ENCODE peak calls at places on chromosomes 4 and X, in four cellular contexts. G is endothelial cell of umbilical vein, I is GM10248, N is HEK293T. E is an unnamed sample.

GRCh38 chr4:86529450-86529849 is 64.7 kb upstream of the PTPN13 start:
- DNase-seq in I (no peak), G (no peak), N (no peak), E (no peak)

GRCh38 chr4:91837608-91838029 is 466.1 kb upstream of the GRID2 start:
- DNase-seq in I (no peak), G (no peak), N (peak; percentile 6), E (no peak)

GRCh38 chrX:100895365-100896075 is 21.4 kb upstream of the NOX1 start:
- DNase-seq in G (peak; percentile 26), I (peak; percentile 17), N (peak; percentile 49), E (peak; percentile 3)

GRCh38 chr4:177855543-177856197 is 413.4 kb upstream of the AGA start:
- DNase-seq in I (no peak), G (no peak), N (no peak), E (no peak)

GRCh38 chr4:44146516-44146915 is 302.1 kb downstream of the KCTD8 start:
- DNase-seq in I (no peak), N (no peak), G (no peak), E (no peak)

GRCh38 chrX:19807414-19807813 is 80.0 kb downstream of the SH3KBP1 start:
- DNase-seq in I (no peak), G (no peak), N (no peak), E (no peak)

GRCh38 chrX:9911479-9911878 is 55.7 kb upstream of the CLDN34 start:
- DNase-seq in N (no peak), I (no peak), G (peak; percentile 58), E (no peak)

GRCh38 chr4:128354205-128354821 is 66.7 kb upstream of the PGRMC2 start:
- DNase-seq in G (peak; percentile 92), N (no peak), I (no peak), E (no peak)

GRCh38 chrX:154607370-154607769 is 11.7 kb downstream of the CTAG1B start:
- DNase-seq in G (no peak), N (no peak), I (no peak), E (no peak)

GRCh38 chr4:34046580-34046979 is 2197.7 kb downstream of the ARAP2 start:
- DNase-seq in I (no peak), G (no peak), N (no peak), E (no peak)

E was measured in nephron progenitor cell.